ENCODE peak calls at places on chromosomes 13 and 19, in nine cellular contexts. G is suprapubic skin, F is lower leg skin, V is ovary, K is IMR-90, U is NB4, O is erythroblast, Q is transverse colon, R is uterus. B is an unnamed sample.

GRCh38 chr19:33641261-33641660 is 19.5 kb downstream of the CHST8 start:
- DNase-seq in O (no peak), Q (no peak), G (peak; percentile 44), F (no peak), U (no peak), R (no peak), K (no peak), V (no peak), B (no peak)

GRCh38 chr13:59924256-59924655 is 239.5 kb downstream of the DIAPH3 start:
- DNase-seq in R (no peak), O (no peak), F (no peak), Q (no peak), U (no peak), K (no peak), V (no peak), G (no peak), B (no peak)

GRCh38 chr13:35157143-35157755 is 215.2 kb downstream of the NBEA start:
- DNase-seq in F (no peak), K (peak; percentile 50), U (peak; percentile 61), R (no peak), V (no peak), O (peak; percentile 52), Q (peak; percentile 18), G (no peak), B (no peak)

GRCh38 chr13:74316531-74316930 is 182.3 kb upstream of the KLF12 start:
- DNase-seq in R (no peak), K (peak; percentile 1), V (no peak), O (no peak), Q (no peak), F (no peak), G (no peak), U (no peak), B (no peak)

GRCh38 chr13:110576736-110577476 is 15.4 kb upstream of the RAB20 start:
- DNase-seq in F (no peak), V (no peak), O (no peak), G (no peak), K (no peak), R (no peak), U (no peak), Q (no peak), B (no peak)

GRCh38 chr19:2356036-2356646 is 3.9 kb upstream of the TMPRSS9 start:
- DNase-seq in U (no peak), R (no peak), G (no peak), F (no peak), Q (no peak), K (no peak), V (no peak), O (no peak), B (no peak)

GRCh38 chr13:60020288-60020687 is 143.4 kb downstream of the DIAPH3 start:
- DNase-seq in Q (no peak), O (no peak), K (no peak), F (no peak), V (no peak), G (no peak), R (no peak), U (no peak), B (no peak)

GRCh38 chr13:94708031-94708571 is 4.2 kb downstream of the SOX21 start:
- DNase-seq in K (no peak), V (no peak), R (no peak), O (peak; percentile 26), Q (no peak), U (no peak), F (no peak), G (no peak), B (no peak)

GRCh38 chr13:51435002-51435578 is 17.7 kb downstream of the INTS6 start:
- DNase-seq in R (no peak), Q (no peak), O (peak; percentile 44), K (peak; percentile 49), G (no peak), U (peak; percentile 41), V (no peak), F (no peak), B (no peak)

GRCh38 chr13:44030615-44031014 is 150.9 kb downstream of the LACC1 start:
- DNase-seq in Q (no peak), R (no peak), F (no peak), G (no peak), U (no peak), V (no peak), O (no peak), K (no peak), B (no peak)

GRCh38 chr19:14786421-14786851 is 8.1 kb upstream of the ADGRE2 start:
- DNase-seq in U (peak; percentile 34), K (no peak), V (no peak), Q (no peak), R (no peak), G (no peak), O (peak; percentile 51), F (peak; percentile 78), B (peak; percentile 30)

GRCh38 chr19:56115490-56115889 is 5.6 kb downstream of the ZNF787 start:
- DNase-seq in K (no peak), R (no peak), F (no peak), V (no peak), Q (no peak), G (no peak), O (no peak), U (no peak), B (no peak)

GRCh38 chr13:103525530-103525929 is 459.3 kb upstream of the SLC10A2 start:
- DNase-seq in Q (no peak), F (no peak), R (no peak), O (no peak), U (no peak), K (no peak), G (no peak), V (no peak), B (no peak)

DNA sequence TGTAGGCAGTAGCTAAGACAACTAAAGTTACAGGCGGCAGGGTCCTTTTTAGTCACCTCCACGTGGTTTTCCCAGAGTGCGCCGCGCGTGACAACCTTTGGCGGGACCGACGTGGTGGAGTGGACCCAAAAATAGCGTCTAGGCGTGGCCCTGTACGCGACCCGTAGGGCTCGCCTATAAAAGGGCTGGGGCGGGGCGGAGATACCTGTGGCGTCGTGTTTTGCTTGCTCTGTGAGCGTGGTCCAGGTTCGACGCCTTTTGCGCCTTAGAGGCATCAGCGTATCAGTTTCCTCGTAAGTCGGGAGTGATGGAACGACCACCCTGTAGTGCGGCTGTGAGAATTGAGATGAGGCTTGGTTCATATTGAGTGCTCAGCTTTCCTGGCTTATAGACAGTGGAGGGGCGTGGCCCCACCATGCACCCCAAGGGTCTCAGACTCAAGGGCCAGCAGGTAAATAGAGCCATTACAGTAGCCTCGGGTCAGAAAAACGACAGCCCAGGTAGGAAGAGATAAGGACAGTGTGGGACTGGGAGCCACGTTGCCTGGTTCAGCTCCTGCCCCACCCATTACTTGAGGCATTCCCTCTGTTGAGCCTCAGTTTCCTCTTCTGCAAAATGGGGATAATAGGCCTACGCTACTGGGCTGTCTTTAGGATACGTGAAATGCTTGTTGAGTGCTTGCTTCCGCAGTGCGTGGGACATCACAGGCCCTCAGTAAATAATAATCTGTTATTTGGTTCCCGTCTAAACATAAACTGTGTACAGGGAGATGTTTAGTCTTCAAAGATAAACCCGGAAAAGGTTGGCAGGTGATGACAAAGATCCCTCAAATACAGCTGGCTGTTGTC is 690 bp upstream of the TMED1 start:
- DNase-seq in K (no peak), Q (peak; percentile 86), V (peak; percentile 88), F (peak; percentile 96), U (peak; percentile 89), O (peak; percentile 93), R (peak; percentile 82), G (peak; percentile 87), B (no peak)
- TF ChIP-seq POLR2A in K (no peak), Q (no peak), V (no peak), F (no peak), U (no peak), O (no peak), R (no peak), G (no peak), B (no peak)

GRCh38 chr19:1131718-1132552 is 28.1 kb downstream of the GPX4 start:
- DNase-seq in U (peak; percentile 88), V (peak; percentile 76), K (peak; percentile 88), F (peak; percentile 97), G (peak; percentile 95), O (peak; percentile 63), Q (peak; percentile 93), R (peak; percentile 84), B (peak; percentile 84)
- TF ChIP-seq POLR2A in U (no peak), V (peak; percentile 14), K (peak; percentile 77), F (no peak), G (peak; percentile 28), O (no peak), Q (peak; percentile 64), R (peak; percentile 36), B (peak; percentile 11)

GRCh38 chr19:6767357-6768235 is at the start of gene SH2D3A:
- DNase-seq in K (peak; percentile 15), V (no peak), F (peak; percentile 97), R (peak; percentile 40), U (peak; percentile 86), G (peak; percentile 91), O (peak; percentile 88), Q (peak; percentile 98), B (peak; percentile 47)
- TF ChIP-seq POLR2A in K (no peak), V (no peak), F (no peak), R (peak; percentile 49), U (no peak), G (no peak), O (no peak), Q (peak; percentile 95), B (no peak)

GRCh38 chr19:42253245-42254082 is 1.5 kb downstream of the ERF start:
- DNase-seq in V (peak; percentile 76), Q (peak; percentile 73), U (peak; percentile 66), G (peak; percentile 89), R (peak; percentile 71), K (peak; percentile 26), O (peak; percentile 72), F (peak; percentile 95), B (no peak)
- TF ChIP-seq POLR2A in V (no peak), Q (no peak), U (no peak), G (peak; percentile 22), R (peak; percentile 34), K (no peak), O (no peak), F (no peak), B (no peak)

GRCh38 chr19:6890421-6890913 is 3.1 kb downstream of the ADGRE1 start:
- DNase-seq in K (no peak), R (no peak), V (no peak), G (no peak), F (peak; percentile 10), U (no peak), O (no peak), Q (no peak), B (no peak)
- TF ChIP-seq POLR2A in K (no peak), R (no peak), V (no peak), G (no peak), F (no peak), U (no peak), O (no peak), Q (no peak), B (no peak)